ENCODE peak calls at places on chromosomes 7 and 10, in ten cellular contexts. S, W, B, A, Y, E, J, M, N and K are unnamed samples.

GRCh38 chr7:3267928-3268690 is 32.9 kb upstream of the SDK1 start:
- DNase-seq in S (peak; percentile 87), W (peak; percentile 91), B (peak; percentile 94), A (no peak), Y (no peak), E (no peak), J (no peak), M (no peak), N (peak; percentile 88), K (no peak)

GRCh38 chr7:9022456-9022855 is 589.0 kb downstream of the NXPH1 start:
- DNase-seq in S (no peak), W (no peak), B (no peak), A (no peak), Y (no peak), E (no peak), J (no peak), M (no peak), N (no peak), K (no peak)

GRCh38 chr10:119079572-119080520 is 771 bp downstream of the EIF3A start:
- DNase-seq in S (no peak), W (peak; percentile 54), B (peak; percentile 72), A (peak; percentile 77), Y (peak; percentile 39), E (no peak), J (peak; percentile 73), M (peak; percentile 76), N (peak; percentile 44), K (peak; percentile 80)

GRCh38 chr7:129831424-129832058 is 121.2 kb downstream of the UBE2H start:
- DNase-seq in S (no peak), W (no peak), B (peak; percentile 96), A (no peak), Y (no peak), E (no peak), J (no peak), M (no peak), N (peak; percentile 76), K (no peak)

GRCh38 chr7:46533946-46534345 is 612.9 kb upstream of the IGFBP3 start:
- DNase-seq in S (no peak), W (no peak), B (no peak), A (no peak), Y (no peak), E (no peak), J (no peak), M (no peak), N (no peak), K (no peak)

GRCh38 chr7:118870187-118870586 is 645.7 kb downstream of the ANKRD7 start:
- DNase-seq in S (no peak), W (peak; percentile 28), B (no peak), A (no peak), Y (no peak), E (no peak), J (peak; percentile 18), M (no peak), N (peak; percentile 18), K (no peak)

GRCh38 chr10:77287647-77288120 is 349.9 kb downstream of the KCNMA1 start:
- DNase-seq in S (no peak), W (no peak), B (no peak), A (no peak), Y (no peak), E (no peak), J (peak; percentile 13), M (no peak), N (peak; percentile 76), K (no peak)

GRCh38 chr10:47311193-47311899 is 10.9 kb upstream of the GDF2 start:
- DNase-seq in S (no peak), W (no peak), B (peak; percentile 54), A (no peak), Y (no peak), E (no peak), J (peak; percentile 67), M (no peak), N (peak; percentile 41), K (no peak)

GRCh38 chr7:26648429-26649015 is 215.9 kb downstream of the SKAP2 start:
- DNase-seq in S (no peak), W (no peak), B (peak; percentile 52), A (no peak), Y (no peak), E (no peak), J (no peak), M (no peak), N (peak; percentile 85), K (no peak)

GRCh38 chr10:6136215-6137201 is 47.7 kb downstream of the RBM17 start:
- DNase-seq in S (peak; percentile 63), W (no peak), B (peak; percentile 80), A (no peak), Y (no peak), E (no peak), J (no peak), M (no peak), N (peak; percentile 51), K (no peak)

GRCh38 chr7:152313879-152314604 is 121.8 kb downstream of the KMT2C start:
- DNase-seq in S (peak; percentile 67), W (no peak), B (peak; percentile 88), A (no peak), Y (no peak), E (no peak), J (peak; percentile 54), M (no peak), N (peak; percentile 79), K (peak; percentile 50)

GRCh38 chr10:98608417-98608816 is 161.7 kb upstream of the HPS1 start:
- DNase-seq in S (no peak), W (no peak), B (no peak), A (no peak), Y (no peak), E (no peak), J (no peak), M (peak; percentile 31), N (no peak), K (peak; percentile 48)

GRCh38 chr10:110364531-110364937 is 59.8 kb upstream of the SMNDC1 start:
- DNase-seq in S (no peak), W (no peak), B (no peak), A (no peak), Y (no peak), E (no peak), J (no peak), M (no peak), N (peak; percentile 65), K (no peak)

GRCh38 chr10:124349231-124349992 is 69.3 kb downstream of the OAT start:
- DNase-seq in S (no peak), W (no peak), B (no peak), A (no peak), Y (no peak), E (no peak), J (no peak), M (no peak), N (no peak), K (no peak)

GRCh38 chr7:129160161-129160911 is 15.8 kb downstream of the TSPAN33 start:
- DNase-seq in S (no peak), W (no peak), B (no peak), A (no peak), Y (no peak), E (no peak), J (no peak), M (no peak), N (no peak), K (no peak)

GRCh38 chr7:157496426-157497275 is 159.8 kb downstream of the DNAJB6 start:
- DNase-seq in S (no peak), W (no peak), B (no peak), A (no peak), Y (no peak), E (peak; percentile 33), J (no peak), M (no peak), N (no peak), K (no peak)

GRCh38 chr7:45911311-45911710 is 9.8 kb downstream of the IGFBP3 start:
- DNase-seq in S (no peak), W (no peak), B (no peak), A (no peak), Y (no peak), E (no peak), J (no peak), M (no peak), N (no peak), K (no peak)

GRCh38 chr10:109974509-109975191 is 33.1 kb upstream of the ADD3 start:
- DNase-seq in S (no peak), W (no peak), B (peak; percentile 67), A (no peak), Y (no peak), E (no peak), J (no peak), M (no peak), N (no peak), K (no peak)

GRCh38 chr10:69451209-69451783 is at the start of gene TSPAN15:
- DNase-seq in S (no peak), W (peak; percentile 94), B (peak; percentile 39), A (peak; percentile 87), Y (peak; percentile 68), E (peak; percentile 88), J (peak; percentile 98), M (peak; percentile 94), N (peak; percentile 99), K (peak; percentile 94)
- TF ChIP-seq CTCF in S (no peak), W (no peak), B (no peak), A (no peak), Y (no peak), E (no peak), J (no peak), M (no peak), N (no peak), K (peak; percentile 9)

GRCh38 chr7:101951757-101952156 is 134.3 kb downstream of the CUX1 start:
- DNase-seq in S (no peak), W (no peak), B (no peak), A (no peak), Y (no peak), E (no peak), J (no peak), M (no peak), N (no peak), K (no peak)
- TF ChIP-seq CTCF in S (no peak), W (no peak), B (no peak), A (no peak), Y (no peak), E (no peak), J (no peak), M (no peak), N (no peak), K (no peak)

GRCh38 chr10:125747417-125747816 is 27.9 kb downstream of the EDRF1 start:
- DNase-seq in S (no peak), W (no peak), B (no peak), A (no peak), Y (no peak), E (no peak), J (no peak), M (no peak), N (no peak), K (no peak)
- TF ChIP-seq CTCF in S (no peak), W (no peak), B (no peak), A (no peak), Y (no peak), E (no peak), J (no peak), M (no peak), N (no peak), K (no peak)

GRCh38 chr7:154584352-154585252 is 418.3 kb downstream of the PAXIP1 start:
- DNase-seq in S (no peak), W (no peak), B (no peak), A (peak; percentile 40), Y (no peak), E (no peak), J (no peak), M (no peak), N (peak; percentile 13), K (no peak)
- TF ChIP-seq CTCF in S (peak; percentile 11), W (peak; percentile 56), B (no peak), A (peak; percentile 74), Y (peak; percentile 67), E (no peak), J (no peak), M (peak; percentile 28), N (peak; percentile 41), K (no peak)

GRCh38 chr7:84091318-84091717 is 103.3 kb downstream of the SEMA3A start:
- DNase-seq in S (no peak), W (no peak), B (no peak), A (no peak), Y (no peak), E (no peak), J (no peak), M (no peak), N (peak; percentile 15), K (no peak)
- TF ChIP-seq CTCF in S (no peak), W (no peak), B (no peak), A (no peak), Y (no peak), E (no peak), J (no peak), M (no peak), N (no peak), K (no peak)